ENCODE peak calls at places on chromosomes 2 and 18, in five cellular contexts. One of them, this sample, is unnamed.

GRCh38 chr2:130759906-130760753 is 4.8 kb downstream of the AMER3 start:
- DNase-seq in endothelial cell: no peak
- DNase-seq in endothelial cell of umbilical vein: no peak
- DNase-seq in CD4-positive, alpha-beta T cell: no peak
- DNase-seq in transverse colon: no peak
- DNase-seq in this sample: peak; percentile 81

GRCh38 chr2:222561151-222561550 is 94.7 kb downstream of the FARSB start:
- DNase-seq in endothelial cell: no peak
- DNase-seq in CD4-positive, alpha-beta T cell: no peak
- DNase-seq in endothelial cell of umbilical vein: no peak
- DNase-seq in transverse colon: no peak
- DNase-seq in this sample: no peak

GRCh38 chr2:130391872-130392670 is 36.2 kb downstream of the PTPN18 start:
- DNase-seq in CD4-positive, alpha-beta T cell: no peak
- DNase-seq in transverse colon: no peak
- DNase-seq in endothelial cell: no peak
- DNase-seq in endothelial cell of umbilical vein: no peak
- DNase-seq in this sample: no peak

GRCh38 chr2:207283356-207283755 is 117.6 kb upstream of the KLF7 start:
- DNase-seq in endothelial cell of umbilical vein: peak; percentile 77
- DNase-seq in CD4-positive, alpha-beta T cell: no peak
- DNase-seq in endothelial cell: no peak
- DNase-seq in transverse colon: no peak
- DNase-seq in this sample: no peak

GRCh38 chr18:74082476-74083070 is 65.1 kb downstream of the FBXO15 start:
- DNase-seq in endothelial cell: peak; percentile 68
- DNase-seq in CD4-positive, alpha-beta T cell: peak; percentile 44
- DNase-seq in transverse colon: peak; percentile 66
- DNase-seq in endothelial cell of umbilical vein: no peak
- DNase-seq in this sample: no peak

GRCh38 chr2:82256983-82257382 is 1952.4 kb upstream of the LRRTM1 start:
- DNase-seq in endothelial cell: no peak
- DNase-seq in transverse colon: no peak
- DNase-seq in CD4-positive, alpha-beta T cell: no peak
- DNase-seq in endothelial cell of umbilical vein: no peak
- DNase-seq in this sample: no peak

GRCh38 chr2:179898873-179899272 is 37.5 kb upstream of the ZNF385B start:
- DNase-seq in CD4-positive, alpha-beta T cell: no peak
- DNase-seq in transverse colon: peak; percentile 23
- DNase-seq in endothelial cell of umbilical vein: peak; percentile 28
- DNase-seq in endothelial cell: peak; percentile 67
- DNase-seq in this sample: no peak

GRCh38 chr18:69631281-69631680 is 230.6 kb downstream of the DOK6 start:
- DNase-seq in CD4-positive, alpha-beta T cell: no peak
- DNase-seq in transverse colon: no peak
- DNase-seq in endothelial cell: no peak
- DNase-seq in endothelial cell of umbilical vein: no peak
- DNase-seq in this sample: no peak

GRCh38 chr2:238439093-238439849 is 12.5 kb downstream of the ASB1 start:
- DNase-seq in CD4-positive, alpha-beta T cell: no peak
- DNase-seq in endothelial cell of umbilical vein: peak; percentile 15
- DNase-seq in endothelial cell: no peak
- DNase-seq in transverse colon: no peak
- DNase-seq in this sample: no peak

GRCh38 chr18:31490838-31491237 is 7.1 kb upstream of the DSG2 start:
- DNase-seq in CD4-positive, alpha-beta T cell: no peak
- DNase-seq in endothelial cell: no peak
- DNase-seq in transverse colon: no peak
- DNase-seq in endothelial cell of umbilical vein: no peak
- DNase-seq in this sample: no peak

GRCh38 chr2:7744827-7745226 is 827.6 kb downstream of the RNF144A start:
- DNase-seq in endothelial cell of umbilical vein: no peak
- DNase-seq in CD4-positive, alpha-beta T cell: no peak
- DNase-seq in endothelial cell: no peak
- DNase-seq in transverse colon: peak; percentile 35
- DNase-seq in this sample: no peak

GRCh38 chr2:145221511-145221910 is 701.6 kb upstream of the ZEB2 start:
- DNase-seq in transverse colon: no peak
- DNase-seq in endothelial cell: no peak
- DNase-seq in endothelial cell of umbilical vein: no peak
- DNase-seq in CD4-positive, alpha-beta T cell: no peak
- DNase-seq in this sample: no peak

GRCh38 chr18:12921178-12921577 is 26.6 kb upstream of the SEH1L start:
- DNase-seq in endothelial cell of umbilical vein: no peak
- DNase-seq in endothelial cell: no peak
- DNase-seq in transverse colon: no peak
- DNase-seq in CD4-positive, alpha-beta T cell: no peak
- DNase-seq in this sample: no peak

GRCh38 chr18:52348209-52348608 is 8.2 kb downstream of the DCC start:
- DNase-seq in CD4-positive, alpha-beta T cell: no peak
- DNase-seq in endothelial cell of umbilical vein: no peak
- DNase-seq in endothelial cell: no peak
- DNase-seq in transverse colon: no peak
- DNase-seq in this sample: no peak

GRCh38 chr2:145085616-145086015 is 565.7 kb upstream of the ZEB2 start:
- DNase-seq in endothelial cell: no peak
- DNase-seq in transverse colon: no peak
- DNase-seq in CD4-positive, alpha-beta T cell: no peak
- DNase-seq in endothelial cell of umbilical vein: no peak
- DNase-seq in this sample: no peak

GRCh38 chr2:42328148-42328833 is 32.7 kb downstream of the COX7A2L start:
- DNase-seq in endothelial cell of umbilical vein: peak; percentile 54
- DNase-seq in endothelial cell: no peak
- DNase-seq in CD4-positive, alpha-beta T cell: no peak
- DNase-seq in transverse colon: no peak
- DNase-seq in this sample: no peak

GRCh38 chr2:64943387-64944150 is 45.6 kb upstream of the SLC1A4 start:
- DNase-seq in CD4-positive, alpha-beta T cell: no peak
- DNase-seq in endothelial cell: no peak
- DNase-seq in transverse colon: no peak
- DNase-seq in endothelial cell of umbilical vein: no peak
- DNase-seq in this sample: no peak

GRCh38 chr2:240991378-240992263 is 6.8 kb upstream of the SNED1 start:
- DNase-seq in endothelial cell of umbilical vein: peak; percentile 98
- DNase-seq in CD4-positive, alpha-beta T cell: no peak
- DNase-seq in transverse colon: peak; percentile 77
- DNase-seq in endothelial cell: no peak
- DNase-seq in this sample: no peak

GRCh38 chr2:239991689-239992314 is 33.3 kb downstream of the NDUFA10 start:
- DNase-seq in CD4-positive, alpha-beta T cell: no peak
- DNase-seq in endothelial cell of umbilical vein: peak; percentile 64
- DNase-seq in transverse colon: no peak
- DNase-seq in endothelial cell: peak; percentile 15
- DNase-seq in this sample: no peak

GRCh38 chr18:63775166-63775730 is at the start of gene SERPINB7:
- DNase-seq in endothelial cell of umbilical vein: no peak
- DNase-seq in transverse colon: no peak
- DNase-seq in endothelial cell: no peak
- DNase-seq in CD4-positive, alpha-beta T cell: no peak
- DNase-seq in this sample: no peak

GRCh38 chr2:46098606-46099005 is 198.6 kb upstream of the EPAS1 start:
- DNase-seq in endothelial cell: no peak
- DNase-seq in endothelial cell of umbilical vein: peak; percentile 49
- DNase-seq in CD4-positive, alpha-beta T cell: no peak
- DNase-seq in transverse colon: no peak
- DNase-seq in this sample: no peak

GRCh38 chr18:38369772-38370690 is 804.4 kb upstream of the CELF4 start:
- DNase-seq in transverse colon: no peak
- DNase-seq in endothelial cell: no peak
- DNase-seq in CD4-positive, alpha-beta T cell: no peak
- DNase-seq in endothelial cell of umbilical vein: no peak
- DNase-seq in this sample: no peak

GRCh38 chr18:50298443-50299284 is 11.2 kb upstream of the CXXC1 start:
- DNase-seq in transverse colon: no peak
- DNase-seq in CD4-positive, alpha-beta T cell: no peak
- DNase-seq in endothelial cell of umbilical vein: no peak
- DNase-seq in endothelial cell: no peak
- DNase-seq in this sample: no peak

GRCh38 chr2:6922201-6922656 is 5.0 kb downstream of the RNF144A start:
- DNase-seq in endothelial cell of umbilical vein: no peak
- DNase-seq in CD4-positive, alpha-beta T cell: no peak
- DNase-seq in endothelial cell: no peak
- DNase-seq in transverse colon: no peak
- DNase-seq in this sample: no peak

GRCh38 chr2:205776139-205776538 is 93.8 kb downstream of the NRP2 start:
- DNase-seq in CD4-positive, alpha-beta T cell: no peak
- DNase-seq in transverse colon: peak; percentile 58
- DNase-seq in endothelial cell: peak; percentile 83
- DNase-seq in endothelial cell of umbilical vein: no peak
- DNase-seq in this sample: no peak

GRCh38 chr2:18650221-18650620 is 60.9 kb upstream of the NT5C1B start:
- DNase-seq in endothelial cell: no peak
- DNase-seq in endothelial cell of umbilical vein: no peak
- DNase-seq in transverse colon: no peak
- DNase-seq in CD4-positive, alpha-beta T cell: no peak
- DNase-seq in this sample: no peak